ENCODE peak calls at places on chromosomes 1 and 21, in six cellular contexts. Z, E, S, R, N and I are unnamed samples.

GRCh38 chr21:29741761-29742160 is 198.0 kb downstream of the GRIK1 start:
- DNase-seq in S (no peak), E (no peak), N (no peak), Z (no peak), R (no peak), I (no peak)

GRCh38 chr1:57450981-57451380 is 27.1 kb upstream of the DAB1 start:
- DNase-seq in S (no peak), N (no peak), R (no peak), E (no peak), Z (no peak), I (no peak)

GRCh38 chr1:201954263-201955008 is 867 bp upstream of the TIMM17A start:
- DNase-seq in Z (no peak), S (no peak), R (no peak), N (no peak), E (no peak), I (no peak)

GRCh38 chr1:160860840-160861505 is 1.7 kb downstream of the CD244 start:
- DNase-seq in N (no peak), E (no peak), Z (no peak), R (no peak), S (no peak), I (no peak)

GRCh38 chr1:76463278-76463677 is 388.7 kb downstream of the ST6GALNAC3 start:
- DNase-seq in R (no peak), S (no peak), E (no peak), N (no peak), Z (no peak), I (no peak)

GRCh38 chr21:26756491-26757159 is 88.6 kb downstream of the ADAMTS1 start:
- DNase-seq in S (no peak), R (no peak), E (peak), Z (no peak), N (no peak), I (no peak)

GRCh38 chr1:192488058-192488457 is 87.5 kb upstream of the RGS1 start:
- DNase-seq in S (no peak), R (no peak), N (no peak), E (no peak), Z (no peak), I (no peak)

GRCh38 chr1:17207966-17208418 is 3.1 kb downstream of the PADI1 start:
- DNase-seq in R (peak), S (no peak), N (peak), E (peak), Z (no peak), I (no peak)

GRCh38 chr1:212040629-212041028 is 5.1 kb downstream of the DTL start:
- DNase-seq in N (peak), S (no peak), R (no peak), E (peak), Z (no peak), I (no peak)

GRCh38 chr1:9784508-9785133 is 39.1 kb downstream of the CLSTN1 start:
- DNase-seq in R (peak), S (peak), E (peak), N (peak), Z (no peak), I (no peak)